ENCODE peak calls at places on chromosomes 7 and 10, in five cellular contexts. One of them, this sample, is unnamed.

GRCh38 chr10:113087082-113088029 is 137.3 kb downstream of the TCF7L2 start:
- DNase-seq in SK-N-SH: no peak
- DNase-seq in OCI-LY7: no peak
- DNase-seq in AG04450: peak; percentile 98
- DNase-seq in heart left ventricle: no peak
- DNase-seq in this sample: peak; percentile 99

GRCh38 chr7:50956522-50957155 is 173.9 kb upstream of the GRB10 start:
- DNase-seq in heart left ventricle: no peak
- DNase-seq in OCI-LY7: no peak
- DNase-seq in SK-N-SH: no peak
- DNase-seq in AG04450: no peak
- DNase-seq in this sample: no peak

GRCh38 chr7:55476852-55477780 is 95.2 kb downstream of the VOPP1 start:
- DNase-seq in OCI-LY7: no peak
- DNase-seq in SK-N-SH: no peak
- DNase-seq in AG04450: no peak
- DNase-seq in heart left ventricle: no peak
- DNase-seq in this sample: no peak

GRCh38 chr10:29435809-29436501 is 147.1 kb downstream of the LYZL1 start:
- DNase-seq in OCI-LY7: no peak
- DNase-seq in heart left ventricle: no peak
- DNase-seq in SK-N-SH: no peak
- DNase-seq in AG04450: no peak
- DNase-seq in this sample: no peak

GRCh38 chr10:77548157-77548556 is 89.5 kb downstream of the KCNMA1 start:
- DNase-seq in heart left ventricle: no peak
- DNase-seq in SK-N-SH: no peak
- DNase-seq in AG04450: no peak
- DNase-seq in OCI-LY7: no peak
- DNase-seq in this sample: no peak

GRCh38 chr7:120725376-120726039 is 132.4 kb downstream of the TSPAN12 start:
- DNase-seq in AG04450: no peak
- DNase-seq in SK-N-SH: peak; percentile 22
- DNase-seq in heart left ventricle: no peak
- DNase-seq in OCI-LY7: peak; percentile 37
- DNase-seq in this sample: peak; percentile 71

GRCh38 chr10:125340871-125341270 is 180.5 kb upstream of the CTBP2 start:
- DNase-seq in heart left ventricle: no peak
- DNase-seq in SK-N-SH: no peak
- DNase-seq in OCI-LY7: no peak
- DNase-seq in AG04450: no peak
- DNase-seq in this sample: peak; percentile 6

GRCh38 chr10:94292448-94293118 is 70.2 kb downstream of the NOC3L start:
- DNase-seq in heart left ventricle: peak; percentile 62
- DNase-seq in OCI-LY7: no peak
- DNase-seq in SK-N-SH: no peak
- DNase-seq in AG04450: no peak
- DNase-seq in this sample: peak; percentile 87

GRCh38 chr10:90738885-90739284 is 119.0 kb downstream of the HTR7 start:
- DNase-seq in SK-N-SH: no peak
- DNase-seq in OCI-LY7: no peak
- DNase-seq in heart left ventricle: no peak
- DNase-seq in AG04450: peak; percentile 20
- DNase-seq in this sample: no peak

GRCh38 chr7:92698237-92698841 is 108.1 kb upstream of the FAM133B start:
- DNase-seq in AG04450: peak; percentile 71
- DNase-seq in OCI-LY7: no peak
- DNase-seq in heart left ventricle: peak; percentile 60
- DNase-seq in SK-N-SH: peak; percentile 68
- DNase-seq in this sample: no peak

GRCh38 chr7:68706291-68706690 is 892.0 kb upstream of the AUTS2 start:
- DNase-seq in AG04450: peak; percentile 66
- DNase-seq in OCI-LY7: no peak
- DNase-seq in heart left ventricle: no peak
- DNase-seq in SK-N-SH: no peak
- DNase-seq in this sample: no peak

GRCh38 chr10:3866347-3866746 is 81.3 kb upstream of the KLF6 start:
- DNase-seq in SK-N-SH: no peak
- DNase-seq in OCI-LY7: peak; percentile 23
- DNase-seq in heart left ventricle: no peak
- DNase-seq in AG04450: no peak
- DNase-seq in this sample: no peak

GRCh38 chr7:47128719-47129118 is 453.2 kb downstream of the TNS3 start:
- DNase-seq in OCI-LY7: no peak
- DNase-seq in SK-N-SH: no peak
- DNase-seq in heart left ventricle: no peak
- DNase-seq in AG04450: no peak
- DNase-seq in this sample: no peak

GRCh38 chr10:101062231-101063161 is 707 bp downstream of the KAZALD1 start:
- DNase-seq in SK-N-SH: peak; percentile 59
- DNase-seq in AG04450: no peak
- DNase-seq in heart left ventricle: peak; percentile 61
- DNase-seq in OCI-LY7: peak; percentile 87
- DNase-seq in this sample: peak; percentile 88

GRCh38 chr7:26948617-26949118 is 84.3 kb upstream of the SKAP2 start:
- DNase-seq in OCI-LY7: no peak
- DNase-seq in SK-N-SH: no peak
- DNase-seq in AG04450: no peak
- DNase-seq in heart left ventricle: no peak
- DNase-seq in this sample: peak; percentile 20

GRCh38 chr10:21715531-21716195 is 181.6 kb downstream of the MLLT10 start:
- DNase-seq in OCI-LY7: no peak
- DNase-seq in heart left ventricle: no peak
- DNase-seq in SK-N-SH: no peak
- DNase-seq in AG04450: no peak
- DNase-seq in this sample: no peak

GRCh38 chr7:134293029-134293740 is 23.5 kb downstream of the SLC35B4 start:
- DNase-seq in SK-N-SH: no peak
- DNase-seq in OCI-LY7: peak; percentile 96
- DNase-seq in AG04450: no peak
- DNase-seq in heart left ventricle: peak; percentile 23
- DNase-seq in this sample: no peak

GRCh38 chr10:8404721-8405120 is 350.2 kb downstream of the GATA3 start:
- DNase-seq in OCI-LY7: no peak
- DNase-seq in AG04450: no peak
- DNase-seq in heart left ventricle: no peak
- DNase-seq in SK-N-SH: no peak
- DNase-seq in this sample: no peak

GRCh38 chr7:43038229-43038628 is 74.2 kb upstream of the HECW1 start:
- DNase-seq in AG04450: peak; percentile 8
- DNase-seq in heart left ventricle: no peak
- DNase-seq in OCI-LY7: no peak
- DNase-seq in SK-N-SH: no peak
- DNase-seq in this sample: no peak

GRCh38 chr7:71521506-71521905 is 389.6 kb downstream of the GALNT17 start:
- DNase-seq in OCI-LY7: no peak
- DNase-seq in SK-N-SH: no peak
- DNase-seq in AG04450: no peak
- DNase-seq in heart left ventricle: no peak
- DNase-seq in this sample: no peak

GRCh38 chr10:120365872-120366271 is 91.2 kb upstream of the PLPP4 start:
- DNase-seq in OCI-LY7: no peak
- DNase-seq in heart left ventricle: no peak
- DNase-seq in AG04450: no peak
- DNase-seq in SK-N-SH: no peak
- DNase-seq in this sample: no peak

GRCh38 chr10:127524229-127524628 is 24.9 kb upstream of the NPS start:
- DNase-seq in heart left ventricle: no peak
- DNase-seq in SK-N-SH: no peak
- DNase-seq in OCI-LY7: no peak
- DNase-seq in AG04450: no peak
- DNase-seq in this sample: no peak

GRCh38 chr10:110516815-110517492 is 19.2 kb downstream of the DUSP5 start:
- DNase-seq in SK-N-SH: no peak
- DNase-seq in OCI-LY7: no peak
- DNase-seq in heart left ventricle: no peak
- DNase-seq in AG04450: no peak
- DNase-seq in this sample: no peak
- H3K4me3 ChIP-seq in SK-N-SH: no peak overlapping the region
- H3K4me3 ChIP-seq in OCI-LY7: no peak overlapping the region
- H3K4me3 ChIP-seq in heart left ventricle: no peak overlapping the region
- H3K4me3 ChIP-seq in AG04450: no peak overlapping the region
- H3K4me3 ChIP-seq in this sample: no peak overlapping the region

DNA sequence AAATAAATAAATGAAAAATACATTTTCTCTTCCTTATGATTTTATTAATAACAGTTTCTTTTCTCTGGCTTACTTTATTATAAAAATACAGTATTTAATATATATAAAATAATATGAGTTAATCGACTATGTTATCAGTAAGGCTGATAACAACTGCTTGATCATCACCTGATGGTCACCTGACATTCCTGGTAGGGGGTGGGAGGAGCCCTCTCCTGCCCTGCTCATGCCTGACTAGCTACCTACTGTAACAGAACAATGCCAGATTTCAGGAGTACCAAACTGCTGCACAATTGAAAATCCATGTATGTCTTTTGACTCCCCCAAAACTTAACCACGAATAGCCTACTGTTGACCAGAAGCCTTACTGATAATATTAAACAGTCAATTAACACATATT is 1.3 kb upstream of the APBB1IP start:
- DNase-seq in SK-N-SH: no peak
- DNase-seq in heart left ventricle: no peak
- DNase-seq in OCI-LY7: peak; percentile 50
- DNase-seq in AG04450: no peak
- DNase-seq in this sample: no peak
- H3K27ac ChIP-seq in SK-N-SH: no peak overlapping the region
- H3K27ac ChIP-seq in heart left ventricle: no peak overlapping the region
- H3K27ac ChIP-seq in OCI-LY7: peak overlapping the region; percentile 92
- H3K27ac ChIP-seq in AG04450: no peak overlapping the region
- H3K27ac ChIP-seq in this sample: no peak overlapping the region

GRCh38 chr7:16400896-16401275 is 20.5 kb downstream of the CRPPA start:
- DNase-seq in heart left ventricle: no peak
- DNase-seq in AG04450: no peak
- DNase-seq in OCI-LY7: no peak
- DNase-seq in SK-N-SH: no peak
- DNase-seq in this sample: no peak
- H3K9me3 ChIP-seq in heart left ventricle: peaks cover 15% of the 10 kb centered on the region
- H3K9me3 ChIP-seq in AG04450: peaks cover 10% of the 10 kb centered on the region
- H3K9me3 ChIP-seq in OCI-LY7: peaks cover 42% of the 10 kb centered on the region
- H3K9me3 ChIP-seq in SK-N-SH: peaks cover 7% of the 10 kb centered on the region
- H3K9me3 ChIP-seq in this sample: peaks cover 8% of the 10 kb centered on the region

DNA sequence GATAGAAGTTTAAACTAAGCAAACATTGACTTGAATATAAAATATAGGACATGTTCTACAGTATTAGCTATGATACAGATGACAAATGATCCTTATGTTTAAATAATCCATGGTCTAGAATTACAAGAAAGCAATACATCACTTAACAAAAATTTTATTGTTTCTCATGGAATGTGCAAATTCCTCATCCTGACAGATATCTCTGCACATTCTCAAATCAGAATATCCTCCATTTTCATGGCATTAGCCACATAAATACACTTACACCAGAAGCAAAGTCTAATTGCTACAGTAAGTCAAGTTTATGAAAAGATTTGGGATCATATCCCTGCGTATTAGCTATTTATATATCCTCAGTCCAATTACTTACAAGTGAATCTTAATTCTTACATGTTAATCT is 57.6 kb downstream of the PCLO start:
- DNase-seq in heart left ventricle: no peak
- DNase-seq in AG04450: no peak
- DNase-seq in OCI-LY7: no peak
- DNase-seq in SK-N-SH: no peak
- DNase-seq in this sample: no peak
- H3K4me3 ChIP-seq in heart left ventricle: no peak overlapping the region
- H3K4me3 ChIP-seq in AG04450: no peak overlapping the region
- H3K4me3 ChIP-seq in OCI-LY7: no peak overlapping the region
- H3K4me3 ChIP-seq in SK-N-SH: no peak overlapping the region
- H3K4me3 ChIP-seq in this sample: no peak overlapping the region

DNA sequence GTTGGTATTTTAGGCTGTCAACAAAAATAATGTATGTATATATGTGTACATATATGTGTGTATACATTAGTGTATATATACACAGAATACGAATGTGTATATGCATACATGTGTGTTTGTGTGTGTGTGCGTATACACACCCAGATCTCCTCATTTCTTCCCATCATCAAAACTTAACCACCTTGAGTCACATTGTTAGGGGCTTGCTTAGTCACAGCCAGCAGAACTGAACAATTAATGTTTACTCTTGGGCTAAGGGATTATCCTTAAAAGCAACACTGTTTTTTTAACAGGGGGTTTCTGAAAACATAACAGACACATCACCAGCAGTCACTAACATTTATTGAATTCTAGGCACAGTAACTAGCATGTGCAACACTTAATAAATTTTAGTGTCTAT is 83.0 kb upstream of the ASAH2 start:
- DNase-seq in AG04450: no peak
- DNase-seq in heart left ventricle: no peak
- DNase-seq in OCI-LY7: no peak
- DNase-seq in SK-N-SH: no peak
- DNase-seq in this sample: no peak
- H3K27ac ChIP-seq in AG04450: no peak overlapping the region
- H3K27ac ChIP-seq in heart left ventricle: no peak overlapping the region
- H3K27ac ChIP-seq in OCI-LY7: no peak overlapping the region
- H3K27ac ChIP-seq in SK-N-SH: no peak overlapping the region
- H3K27ac ChIP-seq in this sample: no peak overlapping the region

GRCh38 chr10:130713105-130713504 is 576.9 kb downstream of the GLRX3 start:
- DNase-seq in SK-N-SH: no peak
- DNase-seq in OCI-LY7: no peak
- DNase-seq in heart left ventricle: no peak
- DNase-seq in AG04450: no peak
- DNase-seq in this sample: no peak

GRCh38 chr10:130711072-130711471 is 574.9 kb downstream of the GLRX3 start:
- DNase-seq in AG04450: no peak
- DNase-seq in OCI-LY7: no peak
- DNase-seq in SK-N-SH: peak; percentile 38
- DNase-seq in heart left ventricle: no peak
- DNase-seq in this sample: no peak

GRCh38 chr10:130709415-130709814 is 573.2 kb downstream of the GLRX3 start:
- DNase-seq in OCI-LY7: no peak
- DNase-seq in heart left ventricle: no peak
- DNase-seq in AG04450: no peak
- DNase-seq in SK-N-SH: no peak
- DNase-seq in this sample: no peak

GRCh38 chr10:130707389-130707979 is 571.3 kb downstream of the GLRX3 start:
- DNase-seq in heart left ventricle: no peak
- DNase-seq in OCI-LY7: no peak
- DNase-seq in SK-N-SH: no peak
- DNase-seq in AG04450: no peak
- DNase-seq in this sample: no peak

DNA sequence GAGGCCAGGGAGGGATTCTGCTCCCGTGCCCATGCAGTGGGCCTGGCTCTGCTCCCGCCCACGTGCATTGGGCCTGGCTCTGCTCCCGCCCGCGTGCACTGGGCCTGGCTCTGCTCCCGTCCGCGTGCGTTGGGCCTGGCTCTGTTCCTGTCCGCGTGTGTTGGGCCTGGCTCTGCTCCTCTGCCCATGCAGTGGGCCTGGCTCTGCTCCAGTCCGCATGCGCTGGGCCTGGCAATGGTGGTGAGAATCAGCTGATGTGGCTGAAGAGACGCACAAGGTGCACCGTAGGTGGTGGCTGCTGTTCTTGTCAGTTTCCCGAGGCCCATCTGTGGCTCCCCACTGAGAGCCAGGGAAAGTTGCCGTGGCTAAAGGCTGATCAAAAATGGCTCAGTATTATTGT is 572.3 kb downstream of the GLRX3 start:
- DNase-seq in SK-N-SH: no peak
- DNase-seq in OCI-LY7: no peak
- DNase-seq in heart left ventricle: no peak
- DNase-seq in AG04450: no peak
- DNase-seq in this sample: no peak
- H3K9me3 ChIP-seq in SK-N-SH: no peaks in the 10 kb centered on the region
- H3K9me3 ChIP-seq in OCI-LY7: no peaks in the 10 kb centered on the region
- H3K9me3 ChIP-seq in heart left ventricle: no peaks in the 10 kb centered on the region
- H3K9me3 ChIP-seq in AG04450: peaks cover 88% of the 10 kb centered on the region
- H3K9me3 ChIP-seq in this sample: no peaks in the 10 kb centered on the region

This sample was measured in cardiac muscle cell.